ENCODE peak calls at places on chromosomes 13 and 19, in five cellular contexts. One of them, this sample, is unnamed.

GRCh38 chr19:32735936-32736335 is 16.4 kb downstream of the TDRD12 start:
- DNase-seq in SK-N-SH: no peak
- DNase-seq in HCT116: no peak
- DNase-seq in H1: no peak
- DNase-seq in K562: no peak
- DNase-seq in this sample: no peak

GRCh38 chr13:58884810-58885209 is 1253.3 kb downstream of the PCDH17 start:
- DNase-seq in H1: no peak
- DNase-seq in K562: no peak
- DNase-seq in HCT116: no peak
- DNase-seq in SK-N-SH: no peak
- DNase-seq in this sample: no peak

GRCh38 chr19:55640577-55641375 is at the start of gene ZNF580:
- DNase-seq in HCT116: no peak
- DNase-seq in SK-N-SH: peak
- DNase-seq in H1: no peak
- DNase-seq in K562: peak
- DNase-seq in this sample: peak

GRCh38 chr13:98542568-98543379 is 34.1 kb downstream of the STK24 start:
- DNase-seq in SK-N-SH: no peak
- DNase-seq in H1: no peak
- DNase-seq in HCT116: no peak
- DNase-seq in K562: no peak
- DNase-seq in this sample: no peak

GRCh38 chr19:51468545-51468920 is 9.8 kb upstream of the CEACAM18 start:
- DNase-seq in H1: no peak
- DNase-seq in HCT116: no peak
- DNase-seq in K562: peak
- DNase-seq in SK-N-SH: no peak
- DNase-seq in this sample: no peak

GRCh38 chr13:91868351-91868750 is 469.9 kb downstream of the GPC5 start:
- DNase-seq in HCT116: no peak
- DNase-seq in K562: no peak
- DNase-seq in SK-N-SH: no peak
- DNase-seq in H1: no peak
- DNase-seq in this sample: no peak

GRCh38 chr13:45875951-45876350 is 24.4 kb upstream of the SIAH3 start:
- DNase-seq in SK-N-SH: no peak
- DNase-seq in HCT116: peak
- DNase-seq in K562: no peak
- DNase-seq in H1: no peak
- DNase-seq in this sample: no peak

GRCh38 chr19:29690842-29691241 is 24.2 kb downstream of the C19orf12 start:
- DNase-seq in HCT116: peak
- DNase-seq in K562: peak
- DNase-seq in H1: no peak
- DNase-seq in SK-N-SH: no peak
- DNase-seq in this sample: peak

GRCh38 chr19:10019246-10019645 is 6.0 kb downstream of the RDH8 start:
- DNase-seq in K562: no peak
- DNase-seq in H1: no peak
- DNase-seq in HCT116: no peak
- DNase-seq in SK-N-SH: no peak
- DNase-seq in this sample: no peak

GRCh38 chr13:38908574-38908973 is 82.1 kb downstream of the STOML3 start:
- DNase-seq in H1: no peak
- DNase-seq in K562: no peak
- DNase-seq in HCT116: no peak
- DNase-seq in SK-N-SH: no peak
- DNase-seq in this sample: no peak

GRCh38 chr19:31353826-31354225 is 4.6 kb upstream of the TSHZ3 start:
- DNase-seq in K562: no peak
- DNase-seq in HCT116: no peak
- DNase-seq in H1: no peak
- DNase-seq in SK-N-SH: no peak
- DNase-seq in this sample: no peak

GRCh38 chr19:35005256-35005977 is 5.3 kb downstream of the GRAMD1A start:
- DNase-seq in HCT116: no peak
- DNase-seq in SK-N-SH: no peak
- DNase-seq in K562: no peak
- DNase-seq in H1: no peak
- DNase-seq in this sample: no peak
- TF ChIP-seq JUND in HCT116: no peak
- TF ChIP-seq JUND in SK-N-SH: no peak
- TF ChIP-seq JUND in K562: no peak
- TF ChIP-seq JUND in H1: no peak
- TF ChIP-seq JUND in this sample: no peak

DNA sequence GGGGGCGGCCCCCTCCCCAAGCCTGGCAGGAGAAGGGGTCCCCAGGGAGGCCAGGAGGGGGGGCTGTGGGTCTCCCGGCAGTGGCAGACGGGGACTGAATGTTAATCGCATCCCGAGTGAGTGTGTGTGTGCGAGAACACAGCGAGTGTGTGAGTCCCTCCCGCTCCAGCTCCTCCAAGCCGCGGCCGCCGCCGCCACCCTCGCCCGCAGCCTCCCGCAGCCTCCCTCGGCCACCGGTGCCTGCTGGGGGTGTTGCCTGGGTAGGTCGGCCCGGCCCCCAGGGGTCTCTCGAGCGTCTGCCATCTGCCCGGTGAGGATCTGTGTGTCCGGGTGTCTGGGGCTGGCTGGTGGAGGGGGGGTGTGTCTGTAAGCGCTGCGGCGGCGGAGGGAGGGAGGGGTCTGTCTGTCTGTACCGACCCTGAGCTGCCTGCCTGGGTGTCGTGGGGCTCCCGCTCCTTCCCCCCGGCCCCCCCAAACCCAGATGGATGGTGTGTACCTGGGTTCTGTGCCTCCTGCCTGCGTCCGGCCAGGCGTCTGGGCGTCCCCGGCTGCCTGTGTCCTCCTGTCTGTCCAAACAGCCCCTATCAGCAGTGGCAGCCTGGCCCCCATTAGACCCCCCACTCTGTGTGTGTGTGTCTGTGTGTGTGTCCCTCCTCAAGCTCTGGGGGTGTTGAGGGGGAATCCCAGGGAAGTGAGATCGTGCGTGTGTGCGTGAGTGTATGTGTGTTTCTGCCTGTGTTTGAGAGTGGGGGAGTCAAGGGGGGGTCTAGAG is at the start of gene GRIN2D:
- DNase-seq in K562: peak
- DNase-seq in H1: no peak
- DNase-seq in SK-N-SH: peak
- DNase-seq in HCT116: no peak
- DNase-seq in this sample: no peak
- TF ChIP-seq JUND in K562: no peak
- TF ChIP-seq JUND in H1: no peak
- TF ChIP-seq JUND in SK-N-SH: no peak
- TF ChIP-seq JUND in HCT116: no peak
- TF ChIP-seq JUND in this sample: no peak

DNA sequence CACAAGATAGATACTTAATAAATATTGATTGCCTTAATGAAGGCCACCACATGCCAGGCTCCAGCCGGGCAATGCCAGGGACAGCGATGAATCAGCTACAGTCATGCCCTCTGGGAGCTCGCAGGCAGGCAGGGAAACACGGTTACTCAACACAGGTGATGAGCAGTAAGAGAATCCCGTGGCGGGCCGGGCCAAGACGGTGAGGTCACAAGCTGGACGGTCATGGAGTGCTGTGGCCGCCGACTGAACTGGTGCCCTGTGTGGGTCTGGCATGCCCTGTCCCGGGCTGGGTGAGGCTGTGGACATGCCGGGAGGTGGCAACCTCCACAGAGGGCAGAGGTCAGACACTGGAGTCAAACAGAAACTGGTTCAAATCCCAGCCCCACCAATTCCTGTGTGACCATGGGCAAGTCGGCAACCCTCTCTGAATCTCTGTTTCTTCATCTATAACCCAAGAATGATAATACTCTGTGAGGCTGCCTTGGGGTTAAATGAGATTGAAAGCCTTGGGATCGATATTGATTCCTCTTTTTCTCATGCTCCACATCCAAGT is 13.2 kb upstream of the PAK4 start:
- DNase-seq in HCT116: peak
- DNase-seq in K562: no peak
- DNase-seq in H1: no peak
- DNase-seq in SK-N-SH: no peak
- DNase-seq in this sample: no peak
- TF ChIP-seq JUND in HCT116: peak
- TF ChIP-seq JUND in K562: no peak
- TF ChIP-seq JUND in H1: no peak
- TF ChIP-seq JUND in SK-N-SH: no peak
- TF ChIP-seq JUND in this sample: no peak

GRCh38 chr19:42098781-42099180 is 22.8 kb downstream of the ZNF574 start:
- DNase-seq in HCT116: no peak
- DNase-seq in H1: no peak
- DNase-seq in SK-N-SH: no peak
- DNase-seq in K562: no peak
- DNase-seq in this sample: no peak

GRCh38 chr19:42097461-42097860 is 21.5 kb downstream of the ZNF574 start:
- DNase-seq in SK-N-SH: no peak
- DNase-seq in K562: no peak
- DNase-seq in H1: no peak
- DNase-seq in HCT116: no peak
- DNase-seq in this sample: no peak

GRCh38 chr19:42102877-42103276 is 26.9 kb downstream of the ZNF574 start:
- DNase-seq in HCT116: no peak
- DNase-seq in K562: no peak
- DNase-seq in H1: no peak
- DNase-seq in SK-N-SH: no peak
- DNase-seq in this sample: no peak

GRCh38 chr19:42096255-42096837 is 20.4 kb downstream of the ZNF574 start:
- DNase-seq in H1: no peak
- DNase-seq in K562: no peak
- DNase-seq in HCT116: no peak
- DNase-seq in SK-N-SH: no peak
- DNase-seq in this sample: no peak

GRCh38 chr19:42099336-42099925 is 23.5 kb downstream of the ZNF574 start:
- DNase-seq in K562: no peak
- DNase-seq in HCT116: no peak
- DNase-seq in H1: no peak
- DNase-seq in SK-N-SH: no peak
- DNase-seq in this sample: no peak
- TF ChIP-seq JUND in K562: no peak
- TF ChIP-seq JUND in HCT116: no peak
- TF ChIP-seq JUND in H1: no peak
- TF ChIP-seq JUND in SK-N-SH: no peak
- TF ChIP-seq JUND in this sample: no peak

GRCh38 chr19:48544856-48545750 is 6.9 kb upstream of the SULT2B1 start:
- DNase-seq in HCT116: no peak
- DNase-seq in K562: no peak
- DNase-seq in SK-N-SH: no peak
- DNase-seq in H1: no peak
- DNase-seq in this sample: no peak

GRCh38 chr19:48539503-48540096 is 12.4 kb upstream of the SULT2B1 start:
- DNase-seq in SK-N-SH: peak
- DNase-seq in HCT116: no peak
- DNase-seq in H1: no peak
- DNase-seq in K562: no peak
- DNase-seq in this sample: peak

GRCh38 chr19:48540110-48540509 is 11.9 kb upstream of the SULT2B1 start:
- DNase-seq in SK-N-SH: no peak
- DNase-seq in H1: no peak
- DNase-seq in K562: no peak
- DNase-seq in HCT116: no peak
- DNase-seq in this sample: no peak

GRCh38 chr19:48541813-48542212 is 10.2 kb upstream of the SULT2B1 start:
- DNase-seq in K562: no peak
- DNase-seq in HCT116: no peak
- DNase-seq in SK-N-SH: no peak
- DNase-seq in H1: no peak
- DNase-seq in this sample: no peak

DNA sequence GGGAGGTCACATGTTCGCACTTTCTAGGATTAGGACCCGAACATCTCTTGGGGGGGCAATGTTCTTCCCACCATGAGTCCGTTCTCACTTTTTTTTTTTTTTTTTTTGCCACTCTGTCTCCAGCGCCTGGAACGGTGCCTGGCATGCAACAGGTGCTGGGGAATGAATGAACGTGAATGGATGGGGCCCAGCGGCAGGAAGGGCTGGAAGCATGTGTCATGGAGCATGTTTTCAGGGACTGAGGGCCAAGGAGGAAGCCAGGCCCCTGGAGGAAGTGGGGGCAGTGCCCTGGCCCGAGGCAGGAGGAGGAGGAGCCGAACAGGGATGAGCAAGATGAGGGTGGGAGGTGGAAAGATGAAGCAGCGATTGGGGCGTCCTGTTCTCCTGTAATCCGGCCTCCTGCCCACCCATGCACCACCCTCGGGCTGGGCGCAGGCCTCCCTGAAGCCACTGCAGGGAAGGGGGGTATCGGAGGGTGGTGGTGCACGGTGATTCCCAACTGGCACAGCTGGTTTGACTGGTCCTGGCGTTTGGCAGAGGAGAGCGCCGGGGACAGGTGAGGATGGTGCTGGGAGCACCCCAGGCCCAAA is 8.8 kb upstream of the SULT2B1 start:
- DNase-seq in SK-N-SH: no peak
- DNase-seq in HCT116: peak
- DNase-seq in K562: no peak
- DNase-seq in H1: no peak
- DNase-seq in this sample: peak
- TF ChIP-seq JUND in SK-N-SH: no peak
- TF ChIP-seq JUND in HCT116: no peak
- TF ChIP-seq JUND in K562: no peak
- TF ChIP-seq JUND in H1: no peak
- TF ChIP-seq JUND in this sample: no peak

DNA sequence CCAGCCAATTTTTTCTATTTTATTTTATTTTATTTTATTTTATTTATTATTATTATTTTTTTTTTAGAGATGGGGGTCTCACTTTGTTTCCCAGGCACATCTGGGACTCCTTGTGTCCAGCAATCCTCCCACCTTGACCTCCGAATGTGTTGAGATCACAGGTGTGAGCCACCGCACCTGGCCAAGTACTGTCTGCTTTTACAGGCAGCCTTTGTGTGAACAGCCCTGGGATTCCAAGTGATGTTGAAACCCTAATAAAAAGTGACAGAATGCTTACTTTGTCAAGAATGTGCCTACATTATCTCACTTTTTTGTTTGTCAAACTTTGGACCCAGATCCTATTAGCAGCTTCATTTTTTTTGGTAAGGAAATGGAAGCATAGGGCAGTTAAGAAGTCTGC is 220.1 kb upstream of the EDNRB start:
- DNase-seq in SK-N-SH: no peak
- DNase-seq in HCT116: no peak
- DNase-seq in K562: no peak
- DNase-seq in H1: no peak
- DNase-seq in this sample: no peak
- TF ChIP-seq JUND in SK-N-SH: no peak
- TF ChIP-seq JUND in HCT116: no peak
- TF ChIP-seq JUND in K562: no peak
- TF ChIP-seq JUND in H1: no peak
- TF ChIP-seq JUND in this sample: no peak

GRCh38 chr19:54420383-54421168 is 5.3 kb downstream of the TTYH1 start:
- DNase-seq in H1: peak
- DNase-seq in SK-N-SH: no peak
- DNase-seq in HCT116: no peak
- DNase-seq in K562: peak
- DNase-seq in this sample: no peak
- TF ChIP-seq JUND in H1: no peak
- TF ChIP-seq JUND in SK-N-SH: no peak
- TF ChIP-seq JUND in HCT116: no peak
- TF ChIP-seq JUND in K562: no peak
- TF ChIP-seq JUND in this sample: no peak